ENCODE peak calls at places on chromosome 15, in eight cellular contexts. W is cardiac muscle cell, M is HCT116, B is IMR-90, G is thoracic aorta, U is ovary, O is heart left ventricle, L is neural progenitor cell. D is an unnamed sample.

GRCh38 chr15:44735482-44736260 is 657 bp upstream of the TRIM69 start:
- DNase-seq in W (peak; percentile 40), M (no peak), B (peak; percentile 16), G (no peak), U (peak; percentile 66), O (peak; percentile 64), L (no peak), D (peak; percentile 58)

GRCh38 chr15:45093622-45094357 is 20.2 kb downstream of the DUOX2 start:
- DNase-seq in W (no peak), M (no peak), B (no peak), G (no peak), U (no peak), O (no peak), L (no peak), D (no peak)

GRCh38 chr15:90918034-90918788 is 14.1 kb downstream of the HDDC3 start:
- DNase-seq in W (no peak), M (no peak), B (no peak), G (no peak), U (no peak), O (no peak), L (no peak), D (no peak)

GRCh38 chr15:61227269-61228024 is 1.7 kb downstream of the RORA start:
- DNase-seq in W (peak; percentile 62), M (no peak), B (peak; percentile 50), G (no peak), U (peak; percentile 35), O (peak; percentile 26), L (peak; percentile 55), D (peak; percentile 57)

GRCh38 chr15:100973351-100974034 is 54.3 kb downstream of the LRRK1 start:
- DNase-seq in W (peak; percentile 10), M (no peak), B (no peak), G (no peak), U (no peak), O (no peak), L (peak; percentile 82), D (no peak)

GRCh38 chr15:78003539-78004008 is 73.9 kb downstream of the TBC1D2B start:
- DNase-seq in W (no peak), M (no peak), B (no peak), G (no peak), U (no peak), O (no peak), L (peak; percentile 44), D (peak; percentile 77)

GRCh38 chr15:90599116-90599515 is 69.4 kb downstream of the CRTC3 start:
- DNase-seq in W (no peak), M (no peak), B (no peak), G (no peak), U (no peak), O (no peak), L (no peak), D (no peak)

GRCh38 chr15:83487519-83487918 is 40.4 kb downstream of the SH3GL3 start:
- DNase-seq in W (no peak), M (no peak), B (no peak), G (no peak), U (no peak), O (no peak), L (no peak), D (no peak)

GRCh38 chr15:88543065-88543776 is 3.3 kb downstream of the DET1 start:
- DNase-seq in W (peak; percentile 16), M (no peak), B (peak; percentile 37), G (no peak), U (no peak), O (no peak), L (no peak), D (no peak)

GRCh38 chr15:63942486-63943365 is 103.6 kb downstream of the DAPK2 start:
- DNase-seq in W (no peak), M (no peak), B (no peak), G (no peak), U (no peak), O (no peak), L (no peak), D (no peak)

GRCh38 chr15:29844290-29844903 is 22.1 kb upstream of the TJP1 start:
- DNase-seq in W (no peak), M (peak; percentile 58), B (peak; percentile 76), G (no peak), U (no peak), O (no peak), L (no peak), D (no peak)

GRCh38 chr15:77901921-77902750 is 175.4 kb downstream of the TBC1D2B start:
- DNase-seq in W (no peak), M (no peak), B (no peak), G (no peak), U (no peak), O (peak; percentile 21), L (peak; percentile 44), D (peak; percentile 23)

GRCh38 chr15:65829150-65829764 is 37.2 kb upstream of the DENND4A start:
- DNase-seq in W (peak; percentile 45), M (peak; percentile 38), B (peak; percentile 22), G (no peak), U (no peak), O (no peak), L (peak; percentile 16), D (no peak)

GRCh38 chr15:96171842-96172241 is 158.7 kb upstream of the NR2F2 start:
- DNase-seq in W (no peak), M (no peak), B (peak; percentile 19), G (no peak), U (no peak), O (no peak), L (peak; percentile 21), D (no peak)

GRCh38 chr15:58383876-58384275 is 47.9 kb upstream of the LIPC start:
- DNase-seq in W (no peak), M (no peak), B (no peak), G (no peak), U (no peak), O (no peak), L (peak; percentile 59), D (no peak)

GRCh38 chr15:42104095-42104891 is 9.9 kb upstream of the PLA2G4D start:
- DNase-seq in W (peak; percentile 57), M (no peak), B (no peak), G (no peak), U (no peak), O (no peak), L (no peak), D (no peak)

GRCh38 chr15:82312611-82313349 is 36.5 kb downstream of the GOLGA6L10 start:
- DNase-seq in W (peak; percentile 16), M (no peak), B (peak; percentile 37), G (no peak), U (no peak), O (no peak), L (no peak), D (no peak)

GRCh38 chr15:72196409-72197044 is 1.1 kb downstream of the GRAMD2A start:
- DNase-seq in W (no peak), M (no peak), B (no peak), G (no peak), U (no peak), O (no peak), L (no peak), D (no peak)

GRCh38 chr15:65343374-65343981 is 34.3 kb downstream of the IGDCC3 start:
- DNase-seq in W (no peak), M (no peak), B (no peak), G (no peak), U (no peak), O (no peak), L (no peak), D (no peak)

GRCh38 chr15:70488002-70488605 is 275.3 kb downstream of the UACA start:
- DNase-seq in W (peak; percentile 85), M (no peak), B (peak; percentile 67), G (no peak), U (peak; percentile 57), O (peak; percentile 62), L (peak; percentile 74), D (peak; percentile 82)

GRCh38 chr15:64678126-64678819 is 97.1 kb downstream of the RBPMS2 start:
- DNase-seq in W (no peak), M (no peak), B (no peak), G (no peak), U (no peak), O (no peak), L (no peak), D (no peak)

GRCh38 chr15:74340139-74340538 is 27.3 kb downstream of the CYP11A1 start:
- DNase-seq in W (peak; percentile 47), M (no peak), B (no peak), G (no peak), U (no peak), O (no peak), L (no peak), D (no peak)

GRCh38 chr15:94229591-94230365 is 1.6 kb upstream of the MCTP2 start:
- DNase-seq in W (no peak), M (no peak), B (no peak), G (no peak), U (no peak), O (no peak), L (no peak), D (no peak)

GRCh38 chr15:36959746-36960145 is 140.6 kb downstream of the MEIS2 start:
- DNase-seq in W (no peak), M (no peak), B (no peak), G (no peak), U (no peak), O (no peak), L (no peak), D (no peak)

GRCh38 chr15:56053046-56053400 is 59.6 kb upstream of the NEDD4 start:
- DNase-seq in W (no peak), M (no peak), B (no peak), G (no peak), U (no peak), O (no peak), L (no peak), D (no peak)

GRCh38 chr15:69298697-69299441 is at the start of gene PAQR5:
- DNase-seq in W (peak; percentile 26), M (no peak), B (no peak), G (no peak), U (no peak), O (peak; percentile 57), L (peak; percentile 59), D (peak; percentile 31)
- H3K27me3 ChIP-seq in W (peaks cover 42% of the 10 kb centered on the region), M (no peaks in the 10 kb centered on the region), B (peaks cover 20% of the 10 kb centered on the region), G (no peaks in the 10 kb centered on the region), U (no peaks in the 10 kb centered on the region), O (no peaks in the 10 kb centered on the region), L (peaks cover 73% of the 10 kb centered on the region), D (peaks cover 11% of the 10 kb centered on the region)

DNA sequence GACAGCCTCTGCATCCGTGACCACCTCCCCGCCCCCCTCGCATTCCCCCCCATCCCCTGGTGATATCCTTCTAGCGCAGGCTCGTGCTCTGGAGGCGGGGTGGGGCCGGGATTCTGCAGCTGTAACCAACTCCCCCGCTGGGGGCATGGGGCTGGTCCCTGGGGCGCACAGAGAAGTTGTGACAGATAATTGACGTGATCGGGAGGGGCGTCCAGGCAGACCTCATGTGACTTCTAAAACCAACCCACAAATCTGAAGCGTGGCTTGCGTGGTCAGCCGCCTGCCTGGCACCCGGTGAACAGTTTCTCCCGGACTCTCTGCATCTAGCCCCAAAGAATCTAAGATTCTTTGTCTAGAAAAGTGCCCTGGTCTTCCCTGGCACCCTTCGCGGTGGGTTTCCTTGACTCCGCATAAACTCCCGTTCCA is 100.6 kb upstream of the IGF1R start:
- DNase-seq in W (peak; percentile 40), M (no peak), B (no peak), G (no peak), U (peak; percentile 36), O (peak; percentile 39), L (peak; percentile 44), D (peak; percentile 42)
- H3K27ac ChIP-seq in W (no peak overlapping the region), M (no peak overlapping the region), B (peak overlapping the region; percentile 92), G (peak overlapping the region; percentile 79), U (peak overlapping the region; percentile 83), O (no peak overlapping the region), L (no peak overlapping the region), D (peak overlapping the region; percentile 60)

GRCh38 chr15:67033521-67033920 is 31.9 kb upstream of the SMAD3 start:
- DNase-seq in W (no peak), M (no peak), B (no peak), G (no peak), U (no peak), O (peak; percentile 54), L (peak; percentile 39), D (peak; percentile 59)
- TF ChIP-seq CTCF in W (no peak), M (no peak), B (no peak), G (no peak), U (no peak), O (no peak), L (no peak), D (no peak)

GRCh38 chr15:81107889-81108288 is 26.2 kb upstream of the CFAP161 start:
- DNase-seq in W (no peak), M (no peak), B (no peak), G (no peak), U (no peak), O (no peak), L (no peak), D (no peak)
- H3K27me3 ChIP-seq in W (peaks cover 26% of the 10 kb centered on the region), M (peaks cover 25% of the 10 kb centered on the region), B (no peaks in the 10 kb centered on the region), G (no peaks in the 10 kb centered on the region), U (no peaks in the 10 kb centered on the region), O (no peaks in the 10 kb centered on the region), L (peaks cover 2% of the 10 kb centered on the region), D (no peaks in the 10 kb centered on the region)